ENCODE peak calls at places on chromosomes 6 and 20, in ten cellular contexts. G is trophoblast cell, V is stomach, R is tibial artery, H is lower lobe of right lung, Z is hepatocyte, M is esophagus muscularis mucosa, O is fibroblast of pulmonary artery, Y is OCI-LY7, E is thoracic aorta. C is an unnamed sample.
A peak's percentile ranks its signal among the peaks of the same experiment; 100 is the strongest.

GRCh38 chr6:87884203-87884602 is 163.4 kb upstream of the SPACA1 start:
- DNase-seq in V (no peak), R (no peak), Y (no peak), M (no peak), O (no peak), H (no peak), E (no peak), G (no peak), Z (no peak), C (no peak)

GRCh38 chr6:154558513-154558912 is 48.0 kb upstream of the CNKSR3 start:
- DNase-seq in Z (no peak), H (no peak), G (no peak), E (no peak), M (no peak), Y (no peak), R (no peak), V (no peak), O (no peak), C (no peak)

GRCh38 chr6:106694343-106694742 is 65.0 kb downstream of the QRSL1 start:
- DNase-seq in H (no peak), O (no peak), M (no peak), Y (peak; percentile 47), V (peak; percentile 65), Z (no peak), R (no peak), E (no peak), G (no peak), C (no peak)

GRCh38 chr6:161068296-161068695 is 76.7 kb downstream of the MAP3K4 start:
- DNase-seq in H (no peak), E (no peak), R (no peak), G (no peak), Z (no peak), M (no peak), O (no peak), Y (no peak), V (no peak), C (no peak)

GRCh38 chr20:58719258-58719657 is 26.7 kb downstream of the NPEPL1 start:
- DNase-seq in R (no peak), V (peak; percentile 17), Z (peak; percentile 2), H (no peak), O (no peak), M (peak; percentile 80), Y (no peak), G (no peak), E (no peak), C (no peak)

GRCh38 chr20:63255911-63256704 is 1.8 kb upstream of the NKAIN4 start:
- DNase-seq in O (no peak), E (no peak), V (no peak), Y (no peak), G (peak; percentile 58), H (no peak), Z (no peak), M (no peak), R (no peak), C (no peak)

GRCh38 chr20:4071177-4071723 is 55.9 kb upstream of the RNF24 start:
- DNase-seq in G (no peak), O (no peak), M (no peak), V (no peak), Y (no peak), E (no peak), Z (no peak), H (no peak), R (no peak), C (peak; percentile 64)

GRCh38 chr6:170174124-170174770 is 116.6 kb downstream of the DLL1 start:
- DNase-seq in M (peak; percentile 86), G (no peak), Y (no peak), R (peak; percentile 31), O (no peak), H (peak; percentile 43), Z (no peak), V (no peak), E (no peak), C (no peak)

GRCh38 chr6:134363323-134364039 is 45.6 kb upstream of the SGK1 start:
- DNase-seq in E (no peak), Z (no peak), R (no peak), Y (no peak), G (peak; percentile 93), V (no peak), M (no peak), H (no peak), O (peak; percentile 51), C (peak; percentile 76)

GRCh38 chr20:4957939-4958362 is 43.4 kb downstream of the SLC23A2 start:
- DNase-seq in V (no peak), M (no peak), R (no peak), O (no peak), G (peak; percentile 31), Y (no peak), E (no peak), Z (no peak), H (no peak), C (peak; percentile 78)

GRCh38 chr6:79810878-79811277 is 136.5 kb downstream of the ELOVL4 start:
- DNase-seq in R (no peak), Z (no peak), G (no peak), H (no peak), O (no peak), V (no peak), E (no peak), Y (no peak), M (no peak), C (no peak)

GRCh38 chr6:30683137-30683979 is 3.1 kb downstream of the PPP1R18 start:
- DNase-seq in V (no peak), E (no peak), R (no peak), Z (no peak), M (no peak), O (peak; percentile 15), Y (peak; percentile 18), H (no peak), G (no peak), C (no peak)

GRCh38 chr6:30679765-30680535 is 6.5 kb downstream of the PPP1R18 start:
- DNase-seq in R (no peak), G (no peak), V (no peak), E (no peak), Z (no peak), M (no peak), Y (peak; percentile 24), H (no peak), O (no peak), C (no peak)

GRCh38 chr6:30683980-30684338 is 2.5 kb downstream of the PPP1R18 start:
- DNase-seq in H (no peak), V (no peak), M (no peak), E (no peak), O (no peak), Z (no peak), R (no peak), Y (no peak), G (no peak), C (no peak)

GRCh38 chr6:30682181-30683117 is 4.0 kb downstream of the PPP1R18 start:
- DNase-seq in Y (peak; percentile 95), G (peak; percentile 71), Z (peak; percentile 76), H (peak; percentile 91), O (peak; percentile 75), E (peak; percentile 72), R (peak; percentile 84), M (peak; percentile 94), V (peak; percentile 72), C (peak; percentile 82)

GRCh38 chr6:30681696-30682180 is 4.7 kb downstream of the PPP1R18 start:
- DNase-seq in O (no peak), E (no peak), G (no peak), M (no peak), H (no peak), V (no peak), Z (no peak), R (no peak), Y (peak; percentile 20), C (no peak)
- H3K4me3 ChIP-seq in O (peak overlapping the region; percentile 88), E (peak overlapping the region; percentile 99), G (no peak overlapping the region), M (peak overlapping the region; percentile 93), H (peak overlapping the region; percentile 81), V (peak overlapping the region; percentile 88), Z (no peak overlapping the region), R (peak overlapping the region; percentile 90), Y (peak overlapping the region; percentile 95), C (peak overlapping the region; percentile 93)

DNA sequence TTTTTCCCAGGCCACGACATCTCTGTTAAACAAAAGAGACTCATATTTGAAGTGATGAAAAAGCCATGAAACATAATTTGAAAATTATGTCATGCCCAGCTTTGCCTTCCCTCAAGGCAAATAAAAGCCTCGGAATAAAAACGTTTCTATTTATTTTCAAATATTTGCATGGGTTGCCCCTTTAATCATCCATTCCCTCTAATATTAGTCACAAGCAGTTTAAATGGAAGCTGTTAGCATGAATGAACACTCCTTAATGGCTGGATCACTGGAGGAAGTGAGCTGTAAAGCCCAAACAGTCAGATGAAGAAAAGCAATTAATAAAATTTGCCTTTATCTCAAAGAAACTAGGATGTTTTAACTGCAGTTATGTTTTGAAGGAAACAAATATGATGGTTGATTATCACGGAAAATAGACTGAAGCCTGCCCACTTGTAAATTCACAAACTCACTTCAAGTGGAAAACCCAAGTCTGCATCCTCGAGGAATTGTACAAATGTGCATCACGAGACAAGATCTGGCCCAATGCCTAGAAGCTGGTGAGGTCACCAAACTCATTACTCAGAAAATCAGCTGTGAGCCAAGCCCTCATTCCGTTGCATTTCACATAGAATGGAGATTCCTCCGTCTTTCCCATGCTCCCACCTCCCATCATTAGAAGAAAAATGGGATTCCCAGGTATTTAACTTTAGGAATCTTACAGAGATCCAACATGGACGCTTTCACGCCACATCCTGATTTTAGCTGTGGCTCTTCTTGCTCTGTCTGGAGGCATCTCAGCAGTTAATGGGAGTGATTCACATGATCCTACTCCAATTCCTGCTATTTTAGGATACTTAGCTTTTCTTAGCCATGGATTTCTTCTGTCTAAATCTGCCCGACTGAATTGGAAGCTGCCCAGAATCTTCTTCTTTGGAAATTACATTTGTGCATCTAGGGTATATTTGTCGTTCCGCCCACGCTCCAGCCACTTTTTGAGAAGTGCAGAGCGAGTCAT is 69.0 kb upstream of the STMND1 start:
- DNase-seq in H (peak; percentile 50), V (peak; percentile 70), E (peak; percentile 58), Z (peak; percentile 82), R (peak; percentile 87), Y (no peak), O (peak; percentile 97), G (peak; percentile 75), M (peak; percentile 93), C (peak; percentile 96)
- H3K4me3 ChIP-seq in H (no peak overlapping the region), V (peak overlapping the region; percentile 10), E (peak overlapping the region; percentile 55), Z (no peak overlapping the region), R (peak overlapping the region; percentile 32), Y (no peak overlapping the region), O (peak overlapping the region; percentile 25), G (no peak overlapping the region), M (peak overlapping the region; percentile 49), C (peak overlapping the region; percentile 54)

DNA sequence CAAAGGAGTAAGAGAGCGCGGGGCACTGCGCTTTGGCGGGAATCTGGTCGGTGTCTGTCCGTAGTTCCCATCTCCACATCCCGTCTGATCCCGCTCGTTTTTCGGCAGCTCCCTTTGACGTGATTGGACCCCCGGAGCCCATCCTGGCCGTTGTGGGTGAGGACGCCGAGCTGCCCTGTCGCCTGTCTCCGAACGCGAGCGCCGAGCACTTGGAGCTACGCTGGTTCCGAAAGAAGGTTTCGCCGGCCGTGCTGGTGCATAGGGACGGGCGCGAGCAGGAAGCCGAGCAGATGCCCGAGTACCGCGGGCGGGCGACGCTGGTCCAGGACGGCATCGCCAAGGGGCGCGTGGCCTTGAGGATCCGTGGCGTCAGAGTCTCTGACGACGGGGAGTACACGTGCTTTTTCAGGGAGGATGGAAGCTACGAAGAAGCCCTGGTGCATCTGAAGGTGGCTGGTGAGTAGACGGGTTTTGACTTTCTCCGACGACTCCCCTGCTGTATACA is 1.4 kb downstream of the BTN1A1 start:
- DNase-seq in Z (peak; percentile 54), R (peak; percentile 39), E (peak; percentile 3), O (peak; percentile 18), M (no peak), G (peak; percentile 29), V (peak; percentile 32), H (peak; percentile 65), Y (no peak), C (peak; percentile 11)
- H3K4me3 ChIP-seq in Z (peak overlapping the region; percentile 9), R (peak overlapping the region; percentile 15), E (peak overlapping the region; percentile 71), O (peak overlapping the region; percentile 39), M (peak overlapping the region; percentile 41), G (peak overlapping the region; percentile 11), V (peak overlapping the region; percentile 37), H (peak overlapping the region; percentile 44), Y (peak overlapping the region; percentile 53), C (peak overlapping the region; percentile 46)

GRCh38 chr6:27290065-27290849 is 21.8 kb downstream of the POM121L2 start:
- DNase-seq in R (no peak), Z (peak; percentile 53), H (no peak), Y (no peak), V (no peak), O (peak; percentile 38), M (no peak), E (no peak), G (no peak), C (peak; percentile 16)
- H3K4me3 ChIP-seq in R (no peak overlapping the region), Z (no peak overlapping the region), H (no peak overlapping the region), Y (no peak overlapping the region), V (no peak overlapping the region), O (peak overlapping the region; percentile 6), M (no peak overlapping the region), E (no peak overlapping the region), G (no peak overlapping the region), C (no peak overlapping the region)